ENCODE peak calls at places on chromosome X, in five cellular contexts. One of them, this sample, is unnamed.

GRCh38 chrX:13463608-13464007 is 105.8 kb upstream of the EGFL6 start:
- DNase-seq in neuronal stem cell: no peak
- DNase-seq in IMR-90: peak; percentile 98
- DNase-seq in H9: no peak
- DNase-seq in H1: no peak
- DNase-seq in this sample: peak; percentile 84

GRCh38 chrX:38124000-38124399 is 96.7 kb downstream of the SRPX start:
- DNase-seq in neuronal stem cell: no peak
- DNase-seq in IMR-90: no peak
- DNase-seq in H9: no peak
- DNase-seq in H1: no peak
- DNase-seq in this sample: no peak

GRCh38 chrX:100928660-100929613 is at the start of gene XKRX:
- DNase-seq in neuronal stem cell: peak; percentile 18
- DNase-seq in IMR-90: no peak
- DNase-seq in H9: peak; percentile 85
- DNase-seq in H1: no peak
- DNase-seq in this sample: no peak

GRCh38 chrX:2549874-2550273 is 49.1 kb upstream of the DHRSX start:
- DNase-seq in neuronal stem cell: no peak
- DNase-seq in IMR-90: no peak
- DNase-seq in H9: no peak
- DNase-seq in H1: no peak
- DNase-seq in this sample: no peak

GRCh38 chrX:127570276-127570675 is 481.9 kb downstream of the ACTRT1 start:
- DNase-seq in neuronal stem cell: no peak
- DNase-seq in IMR-90: no peak
- DNase-seq in H9: no peak
- DNase-seq in H1: peak; percentile 1
- DNase-seq in this sample: no peak

GRCh38 chrX:19554786-19555185 is 39.5 kb upstream of the MAP3K15 start:
- DNase-seq in neuronal stem cell: no peak
- DNase-seq in IMR-90: peak; percentile 83
- DNase-seq in H9: no peak
- DNase-seq in H1: no peak
- DNase-seq in this sample: peak; percentile 8

GRCh38 chrX:153881281-153881680 is 4.7 kb downstream of the L1CAM start:
- DNase-seq in neuronal stem cell: no peak
- DNase-seq in IMR-90: no peak
- DNase-seq in H9: no peak
- DNase-seq in H1: no peak
- DNase-seq in this sample: no peak

GRCh38 chrX:19334945-19335626 is 8.6 kb upstream of the PDHA1 start:
- DNase-seq in neuronal stem cell: peak; percentile 14
- DNase-seq in IMR-90: peak; percentile 19
- DNase-seq in H9: peak; percentile 35
- DNase-seq in H1: no peak
- DNase-seq in this sample: peak; percentile 12

GRCh38 chrX:70476934-70477733 is 32.5 kb downstream of the DLG3 start:
- DNase-seq in neuronal stem cell: no peak
- DNase-seq in IMR-90: peak; percentile 69
- DNase-seq in H9: peak; percentile 68
- DNase-seq in H1: peak; percentile 36
- DNase-seq in this sample: peak; percentile 87

GRCh38 chrX:48064261-48064660 is 7.2 kb downstream of the ZNF630 start:
- DNase-seq in neuronal stem cell: no peak
- DNase-seq in IMR-90: no peak
- DNase-seq in H9: no peak
- DNase-seq in H1: no peak
- DNase-seq in this sample: no peak

GRCh38 chrX:120773801-120774200 is 101.9 kb downstream of the CT47B1 start:
- DNase-seq in neuronal stem cell: no peak
- DNase-seq in IMR-90: no peak
- DNase-seq in H9: no peak
- DNase-seq in H1: no peak
- DNase-seq in this sample: no peak

GRCh38 chrX:36480441-36480990 is 527.6 kb upstream of the FAM47C start:
- DNase-seq in neuronal stem cell: no peak
- DNase-seq in IMR-90: no peak
- DNase-seq in H9: no peak
- DNase-seq in H1: no peak
- DNase-seq in this sample: no peak

GRCh38 chrX:71637848-71638247 is 19.5 kb upstream of the CXCR3 start:
- DNase-seq in neuronal stem cell: no peak
- DNase-seq in IMR-90: peak; percentile 70
- DNase-seq in H9: no peak
- DNase-seq in H1: no peak
- DNase-seq in this sample: peak; percentile 43

GRCh38 chrX:19964017-19964710 is 26.7 kb downstream of the BCLAF3 start:
- DNase-seq in neuronal stem cell: no peak
- DNase-seq in IMR-90: no peak
- DNase-seq in H9: no peak
- DNase-seq in H1: no peak
- DNase-seq in this sample: no peak

GRCh38 chrX:69815519-69815918 is 199.6 kb downstream of the EDA start:
- DNase-seq in neuronal stem cell: no peak
- DNase-seq in IMR-90: no peak
- DNase-seq in H9: no peak
- DNase-seq in H1: no peak
- DNase-seq in this sample: no peak

GRCh38 chrX:121641560-121641959 is 594.1 kb downstream of the GLUD2 start:
- DNase-seq in neuronal stem cell: no peak
- DNase-seq in IMR-90: peak; percentile 0
- DNase-seq in H9: no peak
- DNase-seq in H1: no peak
- DNase-seq in this sample: no peak

GRCh38 chrX:146435472-146435871 is 374.1 kb upstream of the CXorf51B start:
- DNase-seq in neuronal stem cell: no peak
- DNase-seq in IMR-90: no peak
- DNase-seq in H9: no peak
- DNase-seq in H1: no peak
- DNase-seq in this sample: no peak

GRCh38 chrX:150692837-150693781 is at the start of gene MTMR1:
- DNase-seq in neuronal stem cell: no peak
- DNase-seq in IMR-90: no peak
- DNase-seq in H9: no peak
- DNase-seq in H1: no peak
- DNase-seq in this sample: no peak

GRCh38 chrX:1455948-1456280 is 3.2 kb upstream of the ASMTL start:
- DNase-seq in neuronal stem cell: no peak
- DNase-seq in IMR-90: no peak
- DNase-seq in H9: peak; percentile 12
- DNase-seq in H1: no peak
- DNase-seq in this sample: no peak

GRCh38 chrX:16606142-16606720 is 43.7 kb upstream of the S100G start:
- DNase-seq in neuronal stem cell: no peak
- DNase-seq in IMR-90: no peak
- DNase-seq in H9: no peak
- DNase-seq in H1: no peak
- DNase-seq in this sample: peak; percentile 19

GRCh38 chrX:8864151-8864550 is 63.0 kb upstream of the FAM9A start:
- DNase-seq in neuronal stem cell: no peak
- DNase-seq in IMR-90: no peak
- DNase-seq in H9: no peak
- DNase-seq in H1: no peak
- DNase-seq in this sample: no peak

GRCh38 chrX:2539586-2539985 is 38.8 kb upstream of the DHRSX start:
- DNase-seq in neuronal stem cell: no peak
- DNase-seq in IMR-90: no peak
- DNase-seq in H9: no peak
- DNase-seq in H1: no peak
- DNase-seq in this sample: no peak

GRCh38 chrX:50799531-50799961 is 14.4 kb downstream of the SHROOM4 start:
- DNase-seq in neuronal stem cell: no peak
- DNase-seq in IMR-90: peak; percentile 56
- DNase-seq in H9: no peak
- DNase-seq in H1: no peak
- DNase-seq in this sample: peak; percentile 89

GRCh38 chrX:1222511-1223252 is 10.2 kb upstream of the CRLF2 start:
- DNase-seq in neuronal stem cell: no peak
- DNase-seq in IMR-90: no peak
- DNase-seq in H9: no peak
- DNase-seq in H1: no peak
- DNase-seq in this sample: peak; percentile 61

GRCh38 chrX:124791492-124792095 is 445.2 kb downstream of the SH2D1A start:
- DNase-seq in neuronal stem cell: no peak
- DNase-seq in IMR-90: no peak
- DNase-seq in H9: no peak
- DNase-seq in H1: no peak
- DNase-seq in this sample: no peak

DNA sequence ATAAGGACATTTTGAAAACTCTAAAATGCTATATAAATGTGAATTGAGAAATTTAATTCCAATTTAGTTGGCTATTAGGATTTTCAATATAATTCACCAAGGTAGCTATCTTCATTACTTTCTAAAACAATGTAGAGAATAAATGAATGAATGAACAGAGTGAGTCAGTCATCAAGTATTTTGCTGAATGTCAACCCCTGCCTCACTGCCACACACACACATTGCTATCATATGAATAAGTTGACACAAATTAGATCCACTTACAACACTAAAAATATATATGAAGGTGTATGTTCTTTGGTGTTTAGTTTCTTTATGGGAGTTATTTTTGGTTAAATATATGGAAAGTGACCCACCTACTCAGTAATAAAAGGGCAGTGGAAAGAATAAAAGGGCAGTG is 141.4 kb upstream of the SMIM10 start:
- DNase-seq in neuronal stem cell: no peak
- DNase-seq in IMR-90: peak; percentile 70
- DNase-seq in H9: no peak
- DNase-seq in H1: no peak
- DNase-seq in this sample: peak; percentile 6
- H2AK5ac ChIP-seq in neuronal stem cell: no peak overlapping the region
- H2AK5ac ChIP-seq in IMR-90: no peak overlapping the region
- H2AK5ac ChIP-seq in H9: no peak overlapping the region
- H2AK5ac ChIP-seq in H1: no peak overlapping the region
- H2AK5ac ChIP-seq in this sample: no peak overlapping the region

GRCh38 chrX:79336869-79337815 is 30.0 kb downstream of the ITM2A start:
- DNase-seq in neuronal stem cell: no peak
- DNase-seq in IMR-90: no peak
- DNase-seq in H9: no peak
- DNase-seq in H1: no peak
- DNase-seq in this sample: no peak
- H3K9ac ChIP-seq in neuronal stem cell: no peak overlapping the region
- H3K9ac ChIP-seq in IMR-90: no peak overlapping the region
- H3K9ac ChIP-seq in H9: no peak overlapping the region
- H3K9ac ChIP-seq in H1: no peak overlapping the region
- H3K9ac ChIP-seq in this sample: no peak overlapping the region

DNA sequence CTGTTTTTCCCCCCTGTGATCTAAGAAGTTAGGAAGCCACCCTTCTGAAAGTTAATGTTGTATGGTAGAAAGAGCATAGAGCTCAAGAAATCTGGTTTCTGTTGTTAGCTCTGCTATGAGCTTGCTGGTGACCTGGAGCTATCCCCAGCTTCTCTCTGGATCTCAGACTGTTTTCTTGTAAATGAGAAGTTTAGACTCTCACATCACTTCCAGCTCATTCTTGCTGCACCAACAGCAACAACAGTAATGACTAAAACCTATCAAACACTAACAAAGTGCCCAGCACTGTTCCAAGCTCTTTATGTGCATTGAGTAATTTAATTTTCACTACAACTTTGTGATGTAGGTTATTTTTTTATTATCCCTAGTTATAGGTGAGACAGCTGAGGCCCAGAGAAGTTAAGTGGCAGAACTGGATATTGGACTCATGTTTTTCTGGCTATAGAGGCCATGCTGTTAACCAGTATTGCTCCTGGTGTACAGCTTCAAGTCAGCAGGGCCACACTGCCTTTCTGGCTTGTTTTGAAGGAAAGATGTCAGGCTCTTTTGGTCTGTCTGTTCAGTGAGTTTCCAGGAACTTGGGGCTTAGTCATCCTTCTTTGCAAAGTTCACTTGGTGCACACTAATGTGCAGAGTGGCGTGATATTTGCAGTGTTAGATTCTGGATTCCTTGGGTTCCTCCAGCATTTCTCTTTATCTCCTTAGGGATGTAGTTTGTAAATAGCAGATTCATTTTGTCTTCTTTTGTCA is 27.8 kb upstream of the TMEM164 start:
- DNase-seq in neuronal stem cell: no peak
- DNase-seq in IMR-90: no peak
- DNase-seq in H9: no peak
- DNase-seq in H1: no peak
- DNase-seq in this sample: peak; percentile 22
- H2AFZ ChIP-seq in neuronal stem cell: no peak overlapping the region
- H2AFZ ChIP-seq in IMR-90: no peak overlapping the region
- H2AFZ ChIP-seq in H9: no peak overlapping the region
- H2AFZ ChIP-seq in H1: no peak overlapping the region
- H2AFZ ChIP-seq in this sample: no peak overlapping the region

DNA sequence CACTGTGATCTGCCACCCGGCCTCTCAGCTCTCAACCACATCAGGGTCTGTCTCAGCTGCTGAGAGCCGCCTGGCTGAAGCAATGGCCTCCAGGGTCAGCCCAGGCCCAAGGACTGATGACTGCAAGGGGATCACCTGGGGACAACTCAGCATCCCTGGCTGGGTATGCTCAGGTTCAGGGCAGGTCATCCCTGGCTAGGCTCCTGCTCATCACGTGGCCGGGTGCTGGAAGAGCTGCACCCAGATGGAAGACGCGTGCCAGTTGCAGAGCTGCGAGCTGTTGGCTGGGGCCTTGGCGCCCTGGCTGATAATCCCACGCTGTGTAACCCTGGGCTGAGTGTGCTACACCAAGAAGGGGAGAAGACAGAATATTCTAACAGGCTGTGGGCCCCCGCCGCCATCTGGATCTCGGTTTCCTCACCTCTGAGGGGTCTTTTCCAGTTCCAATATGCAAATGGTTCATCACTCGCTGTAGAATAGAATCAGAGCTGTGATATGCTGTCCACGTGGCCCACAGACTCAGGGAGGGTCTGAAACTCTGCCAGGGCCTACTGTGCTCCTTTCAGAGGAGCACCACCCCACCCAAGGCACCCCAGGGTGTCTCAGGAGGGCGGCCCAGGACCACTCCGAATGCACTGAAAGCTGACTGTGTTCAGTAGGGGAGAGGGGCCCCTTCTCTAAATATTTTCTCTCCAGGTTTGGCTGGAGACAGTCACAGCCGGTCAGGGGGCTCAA is 338.8 kb downstream of the BCOR start:
- DNase-seq in neuronal stem cell: no peak
- DNase-seq in IMR-90: no peak
- DNase-seq in H9: no peak
- DNase-seq in H1: no peak
- DNase-seq in this sample: no peak
- H2AK5ac ChIP-seq in neuronal stem cell: peak overlapping the region; percentile 43
- H2AK5ac ChIP-seq in IMR-90: peak overlapping the region; percentile 84
- H2AK5ac ChIP-seq in H9: no peak overlapping the region
- H2AK5ac ChIP-seq in H1: no peak overlapping the region
- H2AK5ac ChIP-seq in this sample: peak overlapping the region; percentile 49

This sample was measured in mesenchymal stem cell.